ENCODE peak calls at places on chromosomes 16 and 17, in six cellular contexts. One of them, this sample, is unnamed.

GRCh38 chr16:8673611-8674412 is 605 bp upstream of the ABAT start:
- DNase-seq in CD4-positive, alpha-beta T cell: no peak
- DNase-seq in breast epithelium: no peak
- DNase-seq in PC-9: no peak
- DNase-seq in keratinocyte: no peak
- DNase-seq in astrocyte of the spinal cord: no peak
- DNase-seq in this sample: no peak

GRCh38 chr17:50594040-50594618 is 33.6 kb downstream of the CACNA1G start:
- DNase-seq in breast epithelium: no peak
- DNase-seq in PC-9: no peak
- DNase-seq in astrocyte of the spinal cord: no peak
- DNase-seq in CD4-positive, alpha-beta T cell: no peak
- DNase-seq in keratinocyte: no peak
- DNase-seq in this sample: no peak

GRCh38 chr16:5041604-5042133 is 7.9 kb upstream of the NAGPA start:
- DNase-seq in breast epithelium: no peak
- DNase-seq in CD4-positive, alpha-beta T cell: no peak
- DNase-seq in keratinocyte: no peak
- DNase-seq in PC-9: peak; percentile 87
- DNase-seq in astrocyte of the spinal cord: peak; percentile 64
- DNase-seq in this sample: no peak

GRCh38 chr16:69397821-69398521 is 12.2 kb upstream of the TERF2 start:
- DNase-seq in astrocyte of the spinal cord: peak; percentile 81
- DNase-seq in keratinocyte: no peak
- DNase-seq in breast epithelium: no peak
- DNase-seq in CD4-positive, alpha-beta T cell: no peak
- DNase-seq in PC-9: peak; percentile 83
- DNase-seq in this sample: no peak

GRCh38 chr17:48634446-48635208 is 8.5 kb upstream of the HOXB9 start:
- DNase-seq in keratinocyte: no peak
- DNase-seq in breast epithelium: no peak
- DNase-seq in CD4-positive, alpha-beta T cell: no peak
- DNase-seq in astrocyte of the spinal cord: no peak
- DNase-seq in PC-9: no peak
- DNase-seq in this sample: peak; percentile 85

GRCh38 chr16:89598199-89598598 is 15.2 kb upstream of the DPEP1 start:
- DNase-seq in PC-9: peak; percentile 48
- DNase-seq in keratinocyte: no peak
- DNase-seq in astrocyte of the spinal cord: no peak
- DNase-seq in CD4-positive, alpha-beta T cell: no peak
- DNase-seq in breast epithelium: no peak
- DNase-seq in this sample: no peak

GRCh38 chr16:13883266-13883665 is 36.7 kb upstream of the ERCC4 start:
- DNase-seq in astrocyte of the spinal cord: no peak
- DNase-seq in breast epithelium: no peak
- DNase-seq in PC-9: no peak
- DNase-seq in keratinocyte: no peak
- DNase-seq in CD4-positive, alpha-beta T cell: no peak
- DNase-seq in this sample: no peak

GRCh38 chr17:50660042-50660886 is 25.6 kb downstream of the ABCC3 start:
- DNase-seq in breast epithelium: peak; percentile 70
- DNase-seq in CD4-positive, alpha-beta T cell: no peak
- DNase-seq in astrocyte of the spinal cord: no peak
- DNase-seq in keratinocyte: no peak
- DNase-seq in PC-9: peak; percentile 92
- DNase-seq in this sample: peak; percentile 66

GRCh38 chr16:53209489-53209888 is 154.7 kb downstream of the CHD9 start:
- DNase-seq in PC-9: no peak
- DNase-seq in breast epithelium: no peak
- DNase-seq in CD4-positive, alpha-beta T cell: no peak
- DNase-seq in keratinocyte: no peak
- DNase-seq in astrocyte of the spinal cord: no peak
- DNase-seq in this sample: no peak

GRCh38 chr17:47235506-47235905 is 18.1 kb upstream of the ITGB3 start:
- DNase-seq in CD4-positive, alpha-beta T cell: no peak
- DNase-seq in astrocyte of the spinal cord: no peak
- DNase-seq in PC-9: no peak
- DNase-seq in breast epithelium: no peak
- DNase-seq in keratinocyte: no peak
- DNase-seq in this sample: no peak

GRCh38 chr16:11497329-11497805 is 89.4 kb downstream of the LITAF start:
- DNase-seq in keratinocyte: peak; percentile 90
- DNase-seq in CD4-positive, alpha-beta T cell: no peak
- DNase-seq in breast epithelium: peak; percentile 95
- DNase-seq in astrocyte of the spinal cord: peak; percentile 72
- DNase-seq in PC-9: peak; percentile 53
- DNase-seq in this sample: peak; percentile 82

GRCh38 chr16:27088216-27088615 is 21.5 kb downstream of the C16orf82 start:
- DNase-seq in keratinocyte: no peak
- DNase-seq in CD4-positive, alpha-beta T cell: no peak
- DNase-seq in PC-9: no peak
- DNase-seq in breast epithelium: no peak
- DNase-seq in astrocyte of the spinal cord: no peak
- DNase-seq in this sample: no peak

GRCh38 chr17:19958023-19958422 is 19.6 kb downstream of the AKAP10 start:
- DNase-seq in PC-9: peak; percentile 92
- DNase-seq in breast epithelium: no peak
- DNase-seq in CD4-positive, alpha-beta T cell: no peak
- DNase-seq in astrocyte of the spinal cord: peak; percentile 92
- DNase-seq in keratinocyte: peak; percentile 32
- DNase-seq in this sample: no peak

GRCh38 chr16:87784812-87785211 is 19.0 kb upstream of the KLHDC4 start:
- DNase-seq in breast epithelium: no peak
- DNase-seq in CD4-positive, alpha-beta T cell: no peak
- DNase-seq in PC-9: no peak
- DNase-seq in astrocyte of the spinal cord: no peak
- DNase-seq in keratinocyte: no peak
- DNase-seq in this sample: no peak

GRCh38 chr16:56673916-56674315 is 4.3 kb downstream of the MT1H start:
- DNase-seq in keratinocyte: no peak
- DNase-seq in PC-9: no peak
- DNase-seq in breast epithelium: peak; percentile 33
- DNase-seq in astrocyte of the spinal cord: peak; percentile 27
- DNase-seq in CD4-positive, alpha-beta T cell: no peak
- DNase-seq in this sample: no peak
- TF ChIP-seq CTCF in keratinocyte: peak; percentile 72
- TF ChIP-seq CTCF in PC-9: peak; percentile 34
- TF ChIP-seq CTCF in breast epithelium: peak; percentile 74
- TF ChIP-seq CTCF in astrocyte of the spinal cord: peak; percentile 63
- TF ChIP-seq CTCF in CD4-positive, alpha-beta T cell: no peak
- TF ChIP-seq CTCF in this sample: peak; percentile 17

DNA sequence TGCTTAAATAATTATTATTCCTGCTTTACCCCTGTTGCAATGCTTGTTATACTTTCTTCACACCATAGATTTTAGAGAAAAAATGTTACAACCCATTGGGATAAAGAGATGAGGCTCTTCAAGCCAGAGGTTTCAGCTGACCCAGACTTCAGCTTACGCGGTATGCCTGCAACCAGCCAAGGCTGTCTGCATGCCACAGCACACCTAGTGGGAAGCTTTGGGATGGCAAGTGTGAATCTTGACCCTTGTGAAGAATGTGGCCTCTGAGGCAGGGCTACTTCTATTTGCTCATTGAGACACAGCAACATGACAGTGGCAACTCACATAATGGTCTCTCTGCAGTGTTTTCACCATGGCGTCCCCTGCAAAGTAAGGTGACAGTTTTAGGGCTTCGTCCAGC is 193.9 kb upstream of the PIRT start:
- DNase-seq in astrocyte of the spinal cord: no peak
- DNase-seq in PC-9: no peak
- DNase-seq in keratinocyte: no peak
- DNase-seq in breast epithelium: no peak
- DNase-seq in CD4-positive, alpha-beta T cell: no peak
- DNase-seq in this sample: no peak
- TF ChIP-seq CTCF in astrocyte of the spinal cord: peak; percentile 18
- TF ChIP-seq CTCF in PC-9: peak; percentile 24
- TF ChIP-seq CTCF in keratinocyte: peak; percentile 41
- TF ChIP-seq CTCF in breast epithelium: no peak
- TF ChIP-seq CTCF in CD4-positive, alpha-beta T cell: no peak
- TF ChIP-seq CTCF in this sample: no peak

DNA sequence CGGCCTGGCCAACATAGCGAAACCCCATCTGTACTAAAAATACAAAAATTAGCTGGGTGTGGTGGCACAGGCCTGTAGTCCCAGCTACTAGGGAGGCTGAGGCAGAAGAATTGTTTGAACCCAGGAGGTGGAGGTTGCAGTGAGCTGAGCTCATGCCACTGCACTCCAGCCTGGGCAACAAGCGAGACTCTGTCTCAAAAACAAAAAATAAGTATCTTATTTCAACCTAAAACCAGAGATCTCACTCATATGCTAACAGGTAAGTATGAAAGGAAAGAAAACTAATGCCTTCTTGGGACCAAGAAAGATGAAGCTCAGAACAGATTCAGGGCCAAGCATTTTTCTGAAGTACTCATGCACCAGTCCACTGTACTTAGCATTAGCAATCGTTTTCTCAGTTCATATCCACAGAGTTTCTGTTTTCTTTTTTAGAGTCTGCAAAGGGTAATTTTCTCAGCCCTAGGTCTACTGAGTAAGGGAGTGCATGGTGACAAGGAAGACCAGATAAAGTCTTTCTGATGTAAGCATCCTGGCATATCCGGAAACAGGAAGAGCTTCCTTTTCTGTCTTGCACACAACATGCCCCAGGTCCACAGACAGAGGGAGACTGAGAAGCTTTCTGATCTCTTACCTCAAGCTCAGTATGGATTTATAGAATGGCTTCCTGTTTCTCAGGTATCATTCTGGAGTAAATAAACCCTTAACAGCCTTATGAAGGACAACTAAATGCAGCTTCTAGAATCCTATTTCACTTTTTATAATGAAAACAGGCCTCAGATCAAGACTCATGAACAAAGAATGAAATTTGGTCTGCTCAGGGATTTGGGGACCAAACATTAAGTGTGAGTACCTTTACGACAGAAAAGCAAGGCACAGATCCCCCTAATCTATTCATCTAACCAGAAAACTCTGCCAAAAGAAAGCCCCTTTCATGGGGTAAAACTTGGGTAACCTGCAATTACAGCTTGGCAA is 38.7 kb upstream of the FOXJ1 start:
- DNase-seq in CD4-positive, alpha-beta T cell: peak; percentile 26
- DNase-seq in astrocyte of the spinal cord: no peak
- DNase-seq in PC-9: no peak
- DNase-seq in breast epithelium: no peak
- DNase-seq in keratinocyte: no peak
- DNase-seq in this sample: no peak
- TF ChIP-seq CTCF in CD4-positive, alpha-beta T cell: peak; percentile 33
- TF ChIP-seq CTCF in astrocyte of the spinal cord: no peak
- TF ChIP-seq CTCF in PC-9: no peak
- TF ChIP-seq CTCF in breast epithelium: no peak
- TF ChIP-seq CTCF in keratinocyte: peak; percentile 8
- TF ChIP-seq CTCF in this sample: no peak

DNA sequence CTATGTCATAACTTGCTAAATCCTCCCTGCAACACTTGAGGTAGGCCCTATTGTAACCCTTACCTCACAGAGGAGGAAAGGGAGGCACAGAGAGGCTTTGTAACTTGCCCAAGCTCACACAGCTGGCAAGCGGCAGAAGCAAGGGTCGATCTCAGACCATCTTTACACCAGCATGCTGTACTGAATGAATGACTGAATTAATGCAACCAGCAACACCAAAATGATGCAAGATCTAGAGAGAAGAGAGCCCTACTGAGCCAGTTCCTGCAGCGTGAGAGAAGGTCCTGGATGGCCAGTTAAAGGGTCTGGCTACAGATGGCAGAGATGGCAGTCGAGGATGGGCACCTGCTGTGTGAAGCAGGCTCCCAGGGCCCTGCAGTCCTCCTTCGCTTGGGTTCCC is 8.2 kb upstream of the KLHL36 start:
- DNase-seq in keratinocyte: no peak
- DNase-seq in breast epithelium: no peak
- DNase-seq in CD4-positive, alpha-beta T cell: no peak
- DNase-seq in astrocyte of the spinal cord: no peak
- DNase-seq in PC-9: no peak
- DNase-seq in this sample: no peak
- TF ChIP-seq CTCF in keratinocyte: no peak
- TF ChIP-seq CTCF in breast epithelium: no peak
- TF ChIP-seq CTCF in CD4-positive, alpha-beta T cell: no peak
- TF ChIP-seq CTCF in astrocyte of the spinal cord: no peak
- TF ChIP-seq CTCF in PC-9: no peak
- TF ChIP-seq CTCF in this sample: no peak

GRCh38 chr16:17359778-17360177 is 111.0 kb downstream of the XYLT1 start:
- DNase-seq in CD4-positive, alpha-beta T cell: peak; percentile 22
- DNase-seq in astrocyte of the spinal cord: no peak
- DNase-seq in breast epithelium: no peak
- DNase-seq in keratinocyte: no peak
- DNase-seq in PC-9: no peak
- DNase-seq in this sample: no peak
- TF ChIP-seq CTCF in CD4-positive, alpha-beta T cell: no peak
- TF ChIP-seq CTCF in astrocyte of the spinal cord: no peak
- TF ChIP-seq CTCF in breast epithelium: no peak
- TF ChIP-seq CTCF in keratinocyte: no peak
- TF ChIP-seq CTCF in PC-9: no peak
- TF ChIP-seq CTCF in this sample: no peak

DNA sequence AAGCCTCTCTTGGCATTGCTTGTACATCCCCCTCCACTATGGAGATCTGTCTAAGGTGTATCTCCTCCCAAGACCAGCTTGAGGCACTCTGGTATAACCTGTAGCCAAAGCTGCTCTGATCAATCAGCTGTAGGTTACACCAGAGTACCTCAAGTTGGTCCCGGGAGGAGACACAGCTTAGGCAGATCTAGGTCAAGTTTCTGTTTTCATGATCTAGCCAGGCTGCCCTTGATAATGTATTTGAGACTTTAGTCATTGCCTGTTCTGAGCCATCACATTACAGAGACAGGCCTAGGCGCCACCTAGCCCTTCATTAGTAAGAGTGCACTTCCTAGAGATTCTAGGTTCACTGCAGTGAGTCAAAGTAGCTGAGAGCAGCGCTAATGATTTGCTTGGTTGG is 31.4 kb downstream of the ASGR1 start:
- DNase-seq in breast epithelium: no peak
- DNase-seq in PC-9: no peak
- DNase-seq in keratinocyte: no peak
- DNase-seq in CD4-positive, alpha-beta T cell: no peak
- DNase-seq in astrocyte of the spinal cord: no peak
- DNase-seq in this sample: no peak
- TF ChIP-seq CTCF in breast epithelium: no peak
- TF ChIP-seq CTCF in PC-9: no peak
- TF ChIP-seq CTCF in keratinocyte: no peak
- TF ChIP-seq CTCF in CD4-positive, alpha-beta T cell: no peak
- TF ChIP-seq CTCF in astrocyte of the spinal cord: no peak
- TF ChIP-seq CTCF in this sample: no peak

GRCh38 chr16:19396555-19397011 is 21.1 kb upstream of the TMC5 start:
- DNase-seq in CD4-positive, alpha-beta T cell: no peak
- DNase-seq in keratinocyte: no peak
- DNase-seq in PC-9: peak; percentile 96
- DNase-seq in breast epithelium: peak; percentile 74
- DNase-seq in astrocyte of the spinal cord: no peak
- DNase-seq in this sample: peak; percentile 87

GRCh38 chr16:19400709-19401108 is 17.0 kb upstream of the TMC5 start:
- DNase-seq in PC-9: no peak
- DNase-seq in astrocyte of the spinal cord: no peak
- DNase-seq in CD4-positive, alpha-beta T cell: no peak
- DNase-seq in keratinocyte: no peak
- DNase-seq in breast epithelium: no peak
- DNase-seq in this sample: no peak
- TF ChIP-seq CTCF in PC-9: peak; percentile 30
- TF ChIP-seq CTCF in astrocyte of the spinal cord: no peak
- TF ChIP-seq CTCF in CD4-positive, alpha-beta T cell: no peak
- TF ChIP-seq CTCF in keratinocyte: peak; percentile 31
- TF ChIP-seq CTCF in breast epithelium: no peak
- TF ChIP-seq CTCF in this sample: no peak